ENCODE peak calls at places on chromosomes 1 and 21, in four cellular contexts. C, F, S and T are unnamed samples.

GRCh38 chr1:100292711-100293110 is 26.7 kb downstream of the RTCA start:
- DNase-seq in C (no peak), F (no peak), S (peak; percentile 36), T (no peak)

GRCh38 chr1:923131-923990 is at the start of gene SAMD11:
- DNase-seq in C (peak; percentile 71), F (peak; percentile 88), S (peak; percentile 77), T (peak; percentile 84)

GRCh38 chr1:93661829-93662474 is 19.7 kb downstream of the BCAR3 start:
- DNase-seq in C (no peak), F (no peak), S (peak; percentile 85), T (peak; percentile 87)

GRCh38 chr1:17258758-17259130 is 9.8 kb downstream of the PADI3 start:
- DNase-seq in C (no peak), F (no peak), S (no peak), T (no peak)

GRCh38 chr21:20942523-20942922 is 55.7 kb upstream of the NCAM2 start:
- DNase-seq in C (no peak), F (no peak), S (no peak), T (no peak)

GRCh38 chr21:26404288-26404687 is 168.8 kb downstream of the CYYR1 start:
- DNase-seq in C (no peak), F (no peak), S (no peak), T (no peak)

GRCh38 chr1:3471356-3472087 is 17.1 kb downstream of the ARHGEF16 start:
- DNase-seq in C (peak; percentile 76), F (peak; percentile 68), S (peak; percentile 36), T (peak; percentile 80)

GRCh38 chr1:184157396-184157747 is 105.8 kb downstream of the TSEN15 start:
- DNase-seq in C (no peak), F (no peak), S (no peak), T (no peak)

GRCh38 chr1:27668121-27668807 is 3.7 kb downstream of the IFI6 start:
- DNase-seq in C (no peak), F (no peak), S (no peak), T (no peak)

GRCh38 chr21:45981641-45982255 is at the start of gene COL6A1:
- DNase-seq in C (peak; percentile 52), F (peak; percentile 68), S (peak; percentile 34), T (peak; percentile 85)

GRCh38 chr1:181318022-181318857 is 165.1 kb upstream of the CACNA1E start:
- DNase-seq in C (peak; percentile 76), F (peak; percentile 51), S (no peak), T (no peak)

GRCh38 chr1:53137729-53138128 is 4.7 kb downstream of the SLC1A7 start:
- DNase-seq in C (peak; percentile 43), F (no peak), S (no peak), T (no peak)

GRCh38 chr1:206784471-206784903 is 12.2 kb upstream of the IL10 start:
- DNase-seq in C (no peak), F (no peak), S (no peak), T (no peak)

GRCh38 chr1:39214021-39214713 is 9.7 kb downstream of the MACF1 start:
- DNase-seq in C (peak; percentile 38), F (peak; percentile 88), S (peak; percentile 63), T (peak; percentile 61)

GRCh38 chr1:156618853-156619581 is at the start of gene HAPLN2:
- DNase-seq in C (peak; percentile 82), F (no peak), S (no peak), T (no peak)

GRCh38 chr1:74712863-74713262 is 20.0 kb downstream of the CRYZ start:
- DNase-seq in C (no peak), F (no peak), S (peak; percentile 9), T (peak; percentile 15)

GRCh38 chr1:113984710-113985109 is 5.4 kb downstream of the OLFML3 start:
- DNase-seq in C (no peak), F (no peak), S (no peak), T (no peak)

DNA sequence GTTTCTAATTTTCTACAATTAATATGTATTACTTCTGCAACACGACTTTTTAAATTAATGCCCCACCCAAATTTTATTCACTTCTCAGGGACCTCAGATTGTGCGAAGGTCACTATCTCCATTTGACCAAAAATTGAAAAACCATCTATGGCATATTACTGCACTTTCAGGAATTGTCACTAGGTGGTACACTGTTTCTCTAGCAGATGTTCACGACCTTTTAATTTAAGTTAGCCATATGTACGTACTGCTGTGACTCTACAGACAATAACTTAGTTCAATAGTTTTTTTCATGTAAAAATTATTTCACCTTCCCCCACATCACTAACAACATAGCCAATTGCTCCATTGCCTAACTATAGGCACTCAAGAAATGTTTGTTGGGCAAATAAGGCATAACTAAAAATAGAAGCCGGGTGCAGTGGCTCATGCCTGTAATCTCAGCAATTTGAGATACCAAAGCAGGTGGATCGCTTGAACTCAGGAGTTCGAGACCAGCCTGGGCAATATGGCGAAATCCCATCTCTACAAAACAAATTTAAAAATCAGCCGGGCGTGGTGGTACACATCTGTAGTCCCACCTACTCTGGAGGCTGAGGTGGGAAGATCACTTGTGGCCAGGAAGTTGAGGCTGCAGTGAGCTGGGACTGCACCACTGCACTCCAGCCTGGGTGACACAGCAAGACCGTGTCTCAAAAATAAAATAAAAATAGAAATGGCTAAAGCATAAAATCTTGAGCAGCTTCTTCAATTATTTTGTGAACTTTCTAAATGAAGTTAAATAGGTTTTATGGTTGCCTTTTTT is 75.7 kb upstream of the PKN2 start:
- DNase-seq in C (peak; percentile 52), F (peak; percentile 5), S (peak; percentile 5), T (peak; percentile 39)
- H3K4me2 ChIP-seq in C (no peak overlapping the region), F (no peak overlapping the region), S (no peak overlapping the region), T (no peak overlapping the region)

GRCh38 chr1:167441222-167441621 is 77.1 kb downstream of the CD247 start:
- DNase-seq in C (no peak), F (no peak), S (no peak), T (no peak)

GRCh38 chr1:167439301-167439988 is 78.9 kb downstream of the CD247 start:
- DNase-seq in C (peak; percentile 85), F (peak; percentile 60), S (peak; percentile 23), T (peak; percentile 51)

GRCh38 chr1:167442142-167442848 is 76.0 kb downstream of the CD247 start:
- DNase-seq in C (peak; percentile 96), F (peak; percentile 73), S (peak; percentile 30), T (peak; percentile 75)

GRCh38 chr1:167440345-167440744 is 78.0 kb downstream of the CD247 start:
- DNase-seq in C (no peak), F (no peak), S (no peak), T (no peak)

GRCh38 chr1:167440776-167441175 is 77.6 kb downstream of the CD247 start:
- DNase-seq in C (no peak), F (no peak), S (no peak), T (no peak)
- H3K4me2 ChIP-seq in C (no peak overlapping the region), F (no peak overlapping the region), S (no peak overlapping the region), T (no peak overlapping the region)

GRCh38 chr1:158185770-158186705 is 5.3 kb downstream of the CD1D start:
- DNase-seq in C (peak; percentile 61), F (no peak), S (no peak), T (peak; percentile 34)
- H3K4me2 ChIP-seq in C (peak overlapping the region; percentile 61), F (no peak overlapping the region), S (no peak overlapping the region), T (no peak overlapping the region)

DNA sequence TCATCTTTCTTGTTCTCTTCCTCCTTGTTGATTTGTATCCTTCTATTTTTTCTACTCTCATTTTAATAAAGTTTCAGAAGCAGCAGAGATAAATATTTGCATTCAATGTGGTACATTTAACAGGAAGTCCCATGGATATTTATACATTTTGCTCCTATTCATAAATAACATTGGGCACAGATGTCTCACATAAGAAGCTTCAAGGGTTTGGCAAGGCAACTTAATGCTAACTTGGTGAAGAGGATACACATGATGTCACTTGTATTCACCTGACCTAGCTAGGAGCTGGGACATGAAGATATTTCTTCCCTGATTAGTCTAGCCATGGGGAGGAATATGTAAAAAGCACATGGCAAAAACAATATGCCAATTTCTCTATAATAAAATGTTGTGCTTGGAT is 65.1 kb upstream of the DUSP10 start:
- DNase-seq in C (no peak), F (no peak), S (no peak), T (no peak)
- H3K4me2 ChIP-seq in C (no peak overlapping the region), F (no peak overlapping the region), S (no peak overlapping the region), T (no peak overlapping the region)

DNA sequence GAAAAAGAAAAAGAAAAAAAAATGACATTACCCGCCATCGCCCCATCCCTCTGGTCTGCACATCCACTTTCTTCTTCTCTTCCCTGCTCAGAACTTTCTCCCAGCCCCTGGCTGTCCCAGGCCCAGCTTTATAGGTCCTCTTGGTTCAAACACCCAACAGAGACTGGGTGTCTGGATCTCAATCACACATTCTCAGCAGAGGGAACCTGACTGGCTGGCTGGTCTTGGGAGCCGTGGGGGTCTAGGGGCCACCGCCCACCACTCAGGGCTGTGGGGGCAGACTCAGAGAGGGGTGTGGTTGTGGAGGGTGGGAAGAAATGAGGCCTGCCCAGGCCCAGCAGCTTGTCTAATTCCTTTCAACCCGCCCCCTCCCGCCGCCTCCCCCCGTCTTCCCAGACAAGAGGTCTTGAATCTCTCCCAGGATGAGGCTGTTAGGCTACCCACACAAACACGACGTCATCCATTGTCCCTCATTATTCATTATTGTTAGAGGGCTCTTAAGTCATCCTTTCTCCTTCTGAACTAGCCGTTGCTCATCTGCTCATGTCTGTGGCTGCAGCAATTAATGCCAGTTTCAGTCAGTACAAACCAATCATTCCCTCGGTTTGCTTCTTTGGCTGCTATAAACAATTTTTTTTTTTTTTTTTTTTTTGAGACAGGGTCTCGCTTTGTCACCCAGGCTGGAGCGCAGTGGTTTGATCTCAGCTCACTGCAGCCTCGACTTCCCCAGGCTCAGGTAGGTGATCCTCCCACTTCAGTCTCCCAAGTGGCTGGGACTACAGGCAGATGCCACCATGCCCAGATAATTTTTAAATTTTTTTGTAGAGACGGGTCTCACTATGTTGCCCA is 40.6 kb upstream of the CLIC4 start:
- DNase-seq in C (peak; percentile 58), F (peak; percentile 65), S (peak; percentile 99), T (peak; percentile 62)
- H3K4me2 ChIP-seq in C (no peak overlapping the region), F (peak overlapping the region; percentile 33), S (peak overlapping the region; percentile 70), T (peak overlapping the region; percentile 11)

GRCh38 chr1:62335656-62336055 is 16.4 kb upstream of the KANK4 start:
- DNase-seq in C (peak; percentile 46), F (no peak), S (no peak), T (no peak)
- H3K4me2 ChIP-seq in C (no peak overlapping the region), F (no peak overlapping the region), S (no peak overlapping the region), T (no peak overlapping the region)

DNA sequence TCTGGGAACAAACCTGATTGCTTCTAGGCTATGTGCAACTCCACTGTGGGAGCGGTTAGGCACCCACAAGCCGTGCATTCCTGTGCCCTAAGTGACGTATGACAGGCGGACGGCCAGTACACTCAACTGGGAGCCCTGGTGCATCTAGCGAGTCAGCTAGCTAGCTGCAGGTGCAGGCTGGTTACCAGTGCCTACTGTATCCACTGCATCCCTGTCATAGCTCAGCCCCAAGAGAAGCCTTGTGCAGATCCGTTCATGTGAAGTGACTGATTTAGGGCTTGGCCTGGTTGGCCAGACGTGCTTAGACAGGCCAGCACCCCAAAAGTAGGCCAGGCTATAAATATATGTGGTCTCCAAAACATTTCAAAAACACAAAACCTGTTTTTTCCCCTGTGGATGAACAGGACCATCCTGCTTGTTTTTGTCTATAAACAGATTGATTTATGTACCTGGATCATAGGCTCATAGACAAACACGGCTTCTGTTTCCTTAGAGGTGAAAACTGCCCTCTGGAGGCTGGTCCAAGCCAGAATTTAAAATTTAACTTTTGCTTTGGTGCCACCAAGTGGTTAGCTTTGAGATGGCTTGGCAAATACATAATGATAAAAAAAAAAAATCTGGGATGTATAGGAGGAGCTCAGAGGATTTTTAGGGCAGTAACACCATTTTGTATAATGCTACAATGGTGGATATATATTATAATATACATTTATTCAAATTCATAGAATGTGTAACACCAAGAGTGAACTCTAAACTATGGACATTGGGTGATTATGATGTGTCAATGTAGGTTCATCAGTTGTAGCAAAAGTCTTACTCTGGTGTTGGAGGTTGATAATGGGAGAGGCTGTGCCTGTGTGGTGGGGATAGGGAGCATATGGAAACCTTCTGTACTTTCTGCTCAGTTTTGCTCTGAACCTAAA is 68.5 kb downstream of the GIPC2 start:
- DNase-seq in C (peak; percentile 89), F (peak; percentile 63), S (peak; percentile 56), T (peak; percentile 80)
- H3K4me2 ChIP-seq in C (no peak overlapping the region), F (no peak overlapping the region), S (no peak overlapping the region), T (no peak overlapping the region)